ENCODE peak calls at places on chromosomes 4 and X, in eight cellular contexts. L, E, F, Q, S, Z, O and R are unnamed samples.

GRCh38 chr4:87465739-87466366 is 43.5 kb downstream of the NUDT9 start:
- DNase-seq in L (no peak), E (no peak), F (no peak), Q (peak; percentile 53), S (no peak), Z (peak; percentile 38), O (peak; percentile 23), R (no peak)

GRCh38 chrX:155216940-155217450 is 735 bp downstream of the VBP1 start:
- DNase-seq in L (no peak), E (no peak), F (no peak), Q (peak; percentile 66), S (no peak), Z (no peak), O (peak; percentile 25), R (no peak)

GRCh38 chr4:30721353-30722091 is 1.4 kb downstream of the PCDH7 start:
- DNase-seq in L (no peak), E (no peak), F (peak; percentile 56), Q (peak; percentile 72), S (peak; percentile 37), Z (no peak), O (no peak), R (peak; percentile 72)

GRCh38 chrX:2351999-2352995 is 148.5 kb downstream of the DHRSX start:
- DNase-seq in L (no peak), E (no peak), F (no peak), Q (peak; percentile 23), S (no peak), Z (no peak), O (peak; percentile 62), R (no peak)

GRCh38 chr4:161160718-161161117 is 1003.1 kb downstream of the FSTL5 start:
- DNase-seq in L (no peak), E (no peak), F (no peak), Q (no peak), S (no peak), Z (no peak), O (no peak), R (no peak)

GRCh38 chr4:150098214-150098613 is 20.0 kb downstream of the DCLK2 start:
- DNase-seq in L (no peak), E (no peak), F (no peak), Q (peak; percentile 14), S (no peak), Z (no peak), O (no peak), R (no peak)

GRCh38 chr4:159097785-159098184 is 5.1 kb upstream of the RAPGEF2 start:
- DNase-seq in L (no peak), E (no peak), F (no peak), Q (peak; percentile 16), S (no peak), Z (no peak), O (no peak), R (no peak)

GRCh38 chrX:46620505-46620904 is 46.9 kb downstream of the CHST7 start:
- DNase-seq in L (no peak), E (no peak), F (no peak), Q (no peak), S (no peak), Z (no peak), O (no peak), R (no peak)

GRCh38 chr4:136805582-136805981 is 726.7 kb downstream of the PCDH18 start:
- DNase-seq in L (no peak), E (no peak), F (no peak), Q (no peak), S (no peak), Z (no peak), O (no peak), R (no peak)

GRCh38 chr4:136803430-136803829 is 728.9 kb downstream of the PCDH18 start:
- DNase-seq in L (no peak), E (no peak), F (no peak), Q (peak; percentile 14), S (no peak), Z (no peak), O (no peak), R (no peak)
- H3K9me3 ChIP-seq in L (no peaks in the 10 kb centered on the region), E (no peaks in the 10 kb centered on the region), F (no peaks in the 10 kb centered on the region), Q (no peaks in the 10 kb centered on the region), S (no peaks in the 10 kb centered on the region), Z (no peaks in the 10 kb centered on the region), O (no peaks in the 10 kb centered on the region), R (no peaks in the 10 kb centered on the region)

DNA sequence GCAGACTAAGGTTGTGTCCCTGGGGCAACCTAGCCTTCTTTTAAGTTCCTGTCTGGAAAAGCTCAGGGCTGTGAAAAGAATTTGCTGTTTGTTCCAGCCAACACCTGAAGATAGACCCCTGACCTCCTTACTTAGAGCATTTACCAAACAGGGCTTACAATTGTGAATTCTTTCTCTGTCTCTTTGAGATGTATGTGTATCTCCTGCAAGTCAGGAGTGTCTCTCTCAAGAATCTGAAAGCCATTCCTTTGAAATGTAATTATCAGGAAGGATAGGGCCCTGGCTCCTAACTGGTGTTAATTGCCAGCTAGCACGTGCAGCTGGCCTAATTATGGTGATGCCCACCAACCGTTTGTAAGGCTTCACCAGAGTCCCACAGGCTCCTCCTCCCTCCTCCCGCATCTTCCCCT is 18.2 kb downstream of the CCNG2 start:
- DNase-seq in L (no peak), E (no peak), F (no peak), Q (no peak), S (no peak), Z (no peak), O (no peak), R (no peak)
- TF ChIP-seq POLR2AphosphoS5 in L (no peak), E (no peak), F (no peak), Q (no peak), S (no peak), Z (no peak), O (no peak), R (no peak)

DNA sequence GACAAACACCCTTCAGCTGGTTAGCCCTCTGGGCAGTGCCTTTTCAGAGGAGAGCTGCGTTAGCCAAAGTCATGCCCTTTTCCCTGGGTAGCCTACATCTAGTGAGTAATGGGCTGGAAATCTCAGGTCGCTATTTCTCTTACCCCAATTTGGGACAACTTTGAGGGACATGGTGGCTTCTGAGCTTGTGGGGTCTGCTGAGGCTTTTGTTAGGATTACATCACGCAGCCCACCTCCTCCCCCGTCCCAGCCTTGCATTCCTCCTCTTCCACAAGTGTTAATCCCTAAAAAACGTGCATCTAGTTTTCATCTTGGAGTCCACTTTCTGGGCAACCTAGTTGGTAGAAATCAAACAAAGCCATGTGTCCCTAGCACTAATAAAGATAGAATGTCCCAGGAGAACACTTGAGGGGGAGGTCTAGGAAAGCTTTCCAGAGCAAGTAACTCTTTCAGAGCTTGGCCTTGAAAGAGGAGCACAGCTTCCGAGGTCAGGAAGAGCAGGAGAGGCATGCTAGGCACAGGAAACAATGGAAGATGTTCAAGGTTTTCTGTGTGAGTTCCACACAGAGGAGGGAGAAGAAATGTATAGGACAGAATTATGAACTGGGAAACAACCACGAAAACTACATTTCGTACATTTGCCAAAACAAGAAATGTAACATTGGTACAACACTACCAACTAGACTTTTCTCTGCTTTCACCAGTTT is 2.8 kb downstream of the MRFAP1 start:
- DNase-seq in L (peak; percentile 2), E (no peak), F (no peak), Q (no peak), S (no peak), Z (no peak), O (no peak), R (no peak)
- TF ChIP-seq POLR2A in L (no peak), E (no peak), F (no peak), Q (no peak), S (no peak), Z (no peak), O (peak; percentile 61), R (no peak)

DNA sequence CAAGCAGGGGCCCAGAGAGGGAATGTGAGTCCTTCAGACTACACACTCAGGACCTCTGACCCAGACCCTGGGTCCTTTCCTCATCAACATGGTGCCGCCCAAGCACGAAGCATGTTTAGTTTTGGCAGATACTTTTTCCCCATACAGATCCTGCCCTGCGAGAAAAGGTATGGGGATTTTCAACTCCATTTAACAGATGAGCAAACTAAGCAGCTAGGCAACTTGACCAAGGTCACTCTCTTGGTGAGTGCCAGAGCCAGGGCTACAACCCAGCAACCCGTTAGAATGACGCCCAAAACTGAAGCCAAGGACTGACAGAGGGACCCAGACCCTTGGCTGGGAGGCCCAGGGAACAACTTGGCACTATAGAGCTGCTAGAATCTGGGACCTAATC is 40.3 kb upstream of the MSX1 start:
- DNase-seq in L (no peak), E (no peak), F (no peak), Q (no peak), S (no peak), Z (no peak), O (no peak), R (no peak)
- H3K9me3 ChIP-seq in L (peaks cover 13% of the 10 kb centered on the region), E (peaks cover 8% of the 10 kb centered on the region), F (no peaks in the 10 kb centered on the region), Q (no peaks in the 10 kb centered on the region), S (no peaks in the 10 kb centered on the region), Z (no peaks in the 10 kb centered on the region), O (no peaks in the 10 kb centered on the region), R (no peaks in the 10 kb centered on the region)